ENCODE peak calls at places on chromosomes 12 and 14, in seven cellular contexts. C is sigmoid colon, F is HepG2, S is SK-N-SH, Y is stomach, B is transverse colon, W is upper lobe of left lung. N is an unnamed sample.

GRCh38 chr12:1863823-1864222 is 43.5 kb downstream of the LRTM2 start:
- DNase-seq in C (no peak), F (no peak), S (no peak), Y (peak; percentile 9), B (no peak), W (no peak), N (no peak)

GRCh38 chr14:96852823-96853422 is 55.7 kb downstream of the VRK1 start:
- DNase-seq in C (no peak), F (peak; percentile 18), S (peak; percentile 16), Y (no peak), B (no peak), W (no peak), N (no peak)

GRCh38 chr12:100672075-100672592 is 98.7 kb downstream of the GAS2L3 start:
- DNase-seq in C (no peak), F (peak; percentile 24), S (peak; percentile 30), Y (no peak), B (peak; percentile 15), W (peak; percentile 23), N (no peak)

GRCh38 chr12:99005601-99006000 is 360.5 kb downstream of the APAF1 start:
- DNase-seq in C (no peak), F (no peak), S (no peak), Y (no peak), B (no peak), W (no peak), N (no peak)

GRCh38 chr12:30877110-30877875 is 49.3 kb upstream of the TSPAN11 start:
- DNase-seq in C (no peak), F (no peak), S (no peak), Y (no peak), B (no peak), W (peak; percentile 60), N (no peak)

GRCh38 chr12:109758406-109759075 is 44.9 kb downstream of the FAM222A start:
- DNase-seq in C (peak; percentile 33), F (no peak), S (peak; percentile 28), Y (peak; percentile 8), B (peak; percentile 4), W (peak; percentile 4), N (peak; percentile 41)

GRCh38 chr12:119911147-119911546 is 34.0 kb upstream of the CIT start:
- DNase-seq in C (no peak), F (no peak), S (no peak), Y (no peak), B (no peak), W (no peak), N (no peak)

GRCh38 chr12:64109706-64110105 is 112.4 kb downstream of the KICS2 start:
- DNase-seq in C (no peak), F (no peak), S (no peak), Y (no peak), B (no peak), W (no peak), N (no peak)

GRCh38 chr14:91358654-91359210 is 58.9 kb downstream of the CCDC88C start:
- DNase-seq in C (no peak), F (no peak), S (no peak), Y (no peak), B (no peak), W (no peak), N (no peak)

GRCh38 chr14:59177229-59177628 is 11.2 kb upstream of the DAAM1 start:
- DNase-seq in C (no peak), F (no peak), S (no peak), Y (no peak), B (no peak), W (no peak), N (no peak)

GRCh38 chr14:72941286-72941985 is 15.2 kb downstream of the DCAF4 start:
- DNase-seq in C (no peak), F (no peak), S (no peak), Y (no peak), B (no peak), W (no peak), N (no peak)

GRCh38 chr14:94548999-94549985 is 11.9 kb upstream of the SERPINA4 start:
- DNase-seq in C (no peak), F (peak; percentile 56), S (peak; percentile 66), Y (peak; percentile 63), B (peak; percentile 43), W (peak; percentile 39), N (no peak)

GRCh38 chr14:37622231-37622923 is 26.9 kb downstream of the TTC6 start:
- DNase-seq in C (no peak), F (no peak), S (no peak), Y (no peak), B (no peak), W (no peak), N (no peak)

GRCh38 chr12:125194999-125195398 is 129.8 kb downstream of the AACS start:
- DNase-seq in C (no peak), F (no peak), S (no peak), Y (no peak), B (no peak), W (no peak), N (no peak)

GRCh38 chr12:125193376-125193775 is 128.1 kb downstream of the AACS start:
- DNase-seq in C (no peak), F (no peak), S (no peak), Y (no peak), B (no peak), W (no peak), N (no peak)

GRCh38 chr12:125191361-125192087 is 126.3 kb downstream of the AACS start:
- DNase-seq in C (no peak), F (no peak), S (no peak), Y (no peak), B (no peak), W (no peak), N (no peak)

GRCh38 chr12:125192690-125193221 is 127.5 kb downstream of the AACS start:
- DNase-seq in C (no peak), F (no peak), S (no peak), Y (no peak), B (no peak), W (no peak), N (no peak)

DNA sequence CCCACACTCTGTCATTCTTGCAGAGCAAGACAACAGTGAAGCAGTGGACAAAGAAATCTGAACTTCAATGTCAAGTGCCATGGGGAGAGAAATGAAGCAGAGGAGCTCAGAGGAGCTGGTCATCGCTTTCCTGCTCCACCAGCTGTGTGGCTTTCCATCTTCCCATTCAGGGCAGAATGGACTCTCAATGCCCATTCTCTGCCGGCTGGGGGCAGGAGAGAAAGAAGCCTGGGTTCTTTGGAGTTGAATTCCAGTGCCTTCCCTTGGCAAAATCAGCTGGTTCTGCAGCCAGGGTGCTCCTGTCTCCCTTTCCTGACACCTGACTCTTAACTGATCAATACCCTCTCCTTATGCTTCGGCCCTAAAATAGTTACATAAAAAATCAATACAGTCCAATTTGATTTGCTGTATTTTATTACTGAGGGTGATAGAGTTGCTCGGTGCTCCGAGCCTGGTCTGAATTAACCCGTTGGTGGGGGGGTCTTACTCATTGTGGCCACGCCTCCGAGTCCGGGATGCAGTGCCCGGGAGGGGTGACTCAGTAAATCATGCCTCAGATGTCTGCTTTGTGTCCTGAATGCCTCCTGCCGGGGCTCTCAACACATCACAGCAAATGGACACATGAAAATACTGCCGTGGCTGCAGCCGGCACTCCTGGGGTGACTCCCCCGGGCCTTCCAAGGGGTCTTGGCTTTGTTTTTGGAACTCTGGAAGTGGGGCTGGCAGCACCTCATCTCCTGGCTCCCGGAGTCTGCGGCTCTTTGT is 128.7 kb downstream of the AACS start:
- DNase-seq in C (no peak), F (no peak), S (peak; percentile 65), Y (no peak), B (no peak), W (no peak), N (no peak)
- H3K4me3 ChIP-seq in C (no peak overlapping the region), F (no peak overlapping the region), S (peak overlapping the region; percentile 6), Y (no peak overlapping the region), B (no peak overlapping the region), W (no peak overlapping the region), N (no peak overlapping the region)

GRCh38 chr12:106710143-106710893 is 64.2 kb upstream of the RIC8B start:
- DNase-seq in C (no peak), F (no peak), S (no peak), Y (no peak), B (no peak), W (no peak), N (no peak)

GRCh38 chr12:106711316-106711715 is 63.2 kb upstream of the RIC8B start:
- DNase-seq in C (no peak), F (no peak), S (no peak), Y (no peak), B (no peak), W (no peak), N (no peak)

GRCh38 chr12:106704081-106704480 is 70.4 kb upstream of the RIC8B start:
- DNase-seq in C (no peak), F (no peak), S (no peak), Y (no peak), B (no peak), W (no peak), N (no peak)

GRCh38 chr12:106709068-106709511 is 65.4 kb upstream of the RIC8B start:
- DNase-seq in C (no peak), F (no peak), S (no peak), Y (no peak), B (no peak), W (peak; percentile 71), N (no peak)

DNA sequence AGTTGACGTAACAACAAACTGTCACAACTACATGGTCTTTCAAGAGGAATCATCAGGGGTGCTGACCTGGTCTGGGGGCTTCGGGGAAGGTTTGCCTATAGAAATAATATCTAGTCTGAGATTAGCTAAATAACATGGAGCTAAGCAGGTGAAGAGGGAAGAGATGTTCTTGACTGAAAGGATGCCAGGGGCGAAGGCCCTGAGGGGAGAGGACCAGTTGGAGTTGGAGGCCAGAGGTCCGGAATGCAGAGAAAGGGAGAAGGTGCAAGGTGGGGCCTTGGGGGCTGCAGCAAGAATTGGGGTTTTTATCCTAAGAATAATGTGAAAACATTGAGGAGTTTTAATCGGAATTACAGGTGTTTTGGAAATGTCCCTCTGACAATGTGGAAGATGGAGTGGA is 68.5 kb upstream of the RIC8B start:
- DNase-seq in C (no peak), F (no peak), S (no peak), Y (no peak), B (no peak), W (no peak), N (no peak)
- TF ChIP-seq EP300 in C (no peak), F (no peak), S (no peak), Y (no peak), B (no peak), W (no peak), N (no peak)

GRCh38 chr12:52045794-52046199 is 5.4 kb upstream of the NR4A1 start:
- DNase-seq in C (peak; percentile 78), F (no peak), S (no peak), Y (peak; percentile 64), B (peak; percentile 77), W (peak; percentile 84), N (no peak)
- TF ChIP-seq POLR2AphosphoS5 in C (peak; percentile 9), F (no peak), S (no peak), Y (peak; percentile 54), B (no peak), W (no peak), N (no peak)

GRCh38 chr14:23106747-23107045 is 1.9 kb upstream of the CIROP start:
- DNase-seq in C (no peak), F (no peak), S (no peak), Y (no peak), B (no peak), W (no peak), N (no peak)

GRCh38 chr14:23112359-23113178 is 6.5 kb downstream of the CEBPE start:
- DNase-seq in C (peak; percentile 63), F (no peak), S (no peak), Y (no peak), B (no peak), W (peak; percentile 61), N (peak; percentile 76)

GRCh38 chr14:23113346-23114119 is 5.5 kb downstream of the CEBPE start:
- DNase-seq in C (peak; percentile 58), F (no peak), S (no peak), Y (no peak), B (no peak), W (no peak), N (no peak)

GRCh38 chr14:23110579-23111375 is 6.0 kb upstream of the CIROP start:
- DNase-seq in C (no peak), F (no peak), S (no peak), Y (no peak), B (no peak), W (no peak), N (no peak)

GRCh38 chr14:23109769-23110168 is 5.0 kb upstream of the CIROP start:
- DNase-seq in C (no peak), F (no peak), S (no peak), Y (no peak), B (no peak), W (no peak), N (no peak)
- H3K4me3 ChIP-seq in C (no peak overlapping the region), F (no peak overlapping the region), S (no peak overlapping the region), Y (no peak overlapping the region), B (no peak overlapping the region), W (no peak overlapping the region), N (no peak overlapping the region)

N was measured in suprapubic skin.